ENCODE peak calls at places on chromosomes 11 and 22, in four cellular contexts. M is K562, X is A549, R is GM12878. P is an unnamed sample.

GRCh38 chr11:30292545-30292944 is 30.4 kb upstream of the ARL14EP start:
- DNase-seq in M (no peak), X (no peak), R (no peak), P (no peak)

GRCh38 chr11:66334605-66335442 is 1.4 kb downstream of the RIN1 start:
- DNase-seq in R (no peak), X (no peak), M (no peak), P (no peak)

GRCh38 chr11:57150454-57150917 is 31.3 kb upstream of the LRRC55 start:
- DNase-seq in R (no peak), X (no peak), M (peak), P (no peak)

GRCh38 chr22:21881841-21882753 is 14.7 kb upstream of the MAPK1 start:
- DNase-seq in R (no peak), X (no peak), M (peak), P (no peak)

GRCh38 chr11:79428406-79428805 is 12.4 kb downstream of the TENM4 start:
- DNase-seq in X (no peak), M (no peak), R (no peak), P (no peak)

GRCh38 chr11:118618115-118618990 is 10.9 kb downstream of the PHLDB1 start:
- DNase-seq in X (no peak), M (no peak), R (no peak), P (no peak)

GRCh38 chr11:91871791-91872190 is 352.8 kb upstream of the FAT3 start:
- DNase-seq in X (no peak), M (no peak), R (no peak), P (no peak)

GRCh38 chr11:86688398-86689179 is 16.2 kb upstream of the ME3 start:
- DNase-seq in M (no peak), R (peak), X (peak), P (no peak)

GRCh38 chr22:40397436-40397835 is 27.0 kb downstream of the SGSM3 start:
- DNase-seq in M (no peak), R (no peak), X (no peak), P (no peak)

GRCh38 chr11:70244698-70245097 is 25.8 kb upstream of the PPFIA1 start:
- DNase-seq in X (peak), M (no peak), R (no peak), P (no peak)

GRCh38 chr22:22006596-22006990 is 24.0 kb upstream of the TOP3B start:
- DNase-seq in X (no peak), R (no peak), M (no peak), P (no peak)

GRCh38 chr11:1113405-1114201 is 38.9 kb downstream of the MUC2 start:
- DNase-seq in X (no peak), R (no peak), M (peak), P (no peak)

GRCh38 chr22:37267661-37268413 is 14.5 kb upstream of the CYTH4 start:
- DNase-seq in M (no peak), R (no peak), X (no peak), P (no peak)

GRCh38 chr11:14376920-14377319 is 17.9 kb upstream of the RRAS2 start:
- DNase-seq in R (no peak), X (peak), M (no peak), P (no peak)

GRCh38 chr11:93857413-93858185 is 7.2 kb upstream of the VSTM5 start:
- DNase-seq in M (no peak), X (no peak), R (no peak), P (no peak)

GRCh38 chr11:67279589-67280340 is 9.3 kb upstream of the ANKRD13D start:
- DNase-seq in X (no peak), R (no peak), M (no peak), P (no peak)

GRCh38 chr11:124481365-124482323 is 36.1 kb upstream of the OR8B8 start:
- DNase-seq in R (no peak), X (peak), M (peak), P (no peak)

GRCh38 chr22:19991395-19991644 is 25.3 kb downstream of the ARVCF start:
- DNase-seq in M (no peak), X (no peak), R (no peak), P (no peak)

GRCh38 chr11:10375280-10376048 is 70.6 kb downstream of the ADM start:
- DNase-seq in R (no peak), M (no peak), X (no peak), P (no peak)

GRCh38 chr11:111528557-111528956 is 12.0 kb upstream of the LAYN start:
- DNase-seq in R (no peak), X (no peak), M (no peak), P (no peak)

GRCh38 chr11:111524056-111524455 is 9.5 kb downstream of the HOATZ start:
- DNase-seq in M (no peak), R (no peak), X (no peak), P (no peak)

GRCh38 chr11:111525456-111525855 is 10.9 kb downstream of the HOATZ start:
- DNase-seq in R (no peak), M (no peak), X (no peak), P (no peak)

GRCh38 chr11:111527279-111527678 is 12.7 kb downstream of the HOATZ start:
- DNase-seq in M (no peak), R (no peak), X (no peak), P (no peak)

GRCh38 chr11:111526501-111526900 is 11.9 kb downstream of the HOATZ start:
- DNase-seq in M (no peak), X (peak), R (no peak), P (no peak)
- TF ChIP-seq BHLHE40 in M (no peak), X (no peak), R (no peak), P (no peak)

DNA sequence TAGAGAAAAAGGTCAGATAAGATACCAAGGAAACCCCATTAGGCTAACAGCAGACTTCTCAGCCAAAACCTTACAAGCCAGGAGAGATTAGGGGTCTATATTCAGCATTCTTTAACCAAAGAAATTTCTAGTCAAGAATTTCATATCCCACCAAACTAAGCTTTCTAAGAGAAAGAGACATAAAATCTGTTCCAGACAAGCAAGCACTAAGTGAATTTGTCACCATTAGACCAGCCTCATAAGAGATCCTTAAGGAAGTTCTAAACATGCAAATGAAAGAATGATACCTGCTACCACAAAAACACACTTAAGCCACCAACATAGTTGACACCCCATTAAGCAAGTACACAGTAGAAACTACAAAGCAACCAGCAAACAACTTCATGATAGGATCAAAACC is 276.2 kb downstream of the C11orf87 start:
- DNase-seq in X (no peak), M (no peak), R (no peak), P (no peak)
- TF ChIP-seq BHLHE40 in X (no peak), M (no peak), R (no peak), P (no peak)

DNA sequence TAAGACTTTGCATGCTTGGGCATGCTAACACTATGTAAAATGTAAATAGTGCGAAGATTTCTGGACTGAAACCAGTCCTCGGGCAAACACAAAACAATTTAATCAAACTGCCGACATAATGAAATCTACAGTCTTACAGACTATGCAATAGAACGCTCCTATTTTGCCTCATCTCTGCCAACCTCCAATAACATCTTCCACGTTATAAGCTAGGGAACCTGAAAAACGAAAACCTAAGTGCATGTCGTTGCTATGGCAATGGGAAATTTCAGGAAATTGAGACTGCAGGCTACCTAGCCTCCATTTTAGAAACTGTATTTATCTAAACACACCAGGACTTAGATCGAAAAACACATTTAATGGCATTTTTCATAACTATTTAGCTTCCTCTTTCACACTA is 1.1 kb downstream of the CSTF3 start:
- DNase-seq in R (no peak), X (peak), M (no peak), P (no peak)
- TF ChIP-seq BHLHE40 in R (no peak), X (no peak), M (no peak), P (no peak)

GRCh38 chr11:73982595-73982989 is at the start of gene UCP2:
- DNase-seq in X (no peak), R (no peak), M (peak), P (peak)
- TF ChIP-seq BHLHE40 in X (no peak), R (no peak), M (no peak), P (no peak)

GRCh38 chr22:26245001-26245400 is 75.7 kb downstream of the SEZ6L start:
- DNase-seq in X (no peak), M (no peak), R (no peak), P (no peak)
- TF ChIP-seq BHLHE40 in X (no peak), M (no peak), R (no peak), P (no peak)

DNA sequence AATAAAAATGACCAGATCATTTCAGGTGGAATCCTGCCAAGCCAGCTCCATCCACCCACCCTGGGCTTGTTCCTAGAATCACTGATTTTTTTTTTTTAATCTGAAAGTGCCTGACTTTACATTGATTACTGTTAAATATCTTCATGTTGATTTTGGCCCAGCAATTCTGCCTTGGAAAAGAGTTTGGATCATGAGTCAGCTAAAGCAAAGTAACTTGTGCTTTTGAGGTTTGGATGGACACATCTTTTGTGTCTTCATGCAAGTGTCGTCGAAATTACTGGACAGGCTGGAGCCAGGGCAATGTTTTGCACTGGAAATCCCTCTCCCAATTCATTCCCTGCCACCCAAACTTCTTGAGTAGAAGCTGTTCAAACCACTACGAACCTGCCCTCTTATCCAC is 164.0 kb upstream of the SYT13 start:
- DNase-seq in X (no peak), R (no peak), M (no peak), P (no peak)
- TF ChIP-seq BHLHE40 in X (no peak), R (no peak), M (no peak), P (no peak)

DNA sequence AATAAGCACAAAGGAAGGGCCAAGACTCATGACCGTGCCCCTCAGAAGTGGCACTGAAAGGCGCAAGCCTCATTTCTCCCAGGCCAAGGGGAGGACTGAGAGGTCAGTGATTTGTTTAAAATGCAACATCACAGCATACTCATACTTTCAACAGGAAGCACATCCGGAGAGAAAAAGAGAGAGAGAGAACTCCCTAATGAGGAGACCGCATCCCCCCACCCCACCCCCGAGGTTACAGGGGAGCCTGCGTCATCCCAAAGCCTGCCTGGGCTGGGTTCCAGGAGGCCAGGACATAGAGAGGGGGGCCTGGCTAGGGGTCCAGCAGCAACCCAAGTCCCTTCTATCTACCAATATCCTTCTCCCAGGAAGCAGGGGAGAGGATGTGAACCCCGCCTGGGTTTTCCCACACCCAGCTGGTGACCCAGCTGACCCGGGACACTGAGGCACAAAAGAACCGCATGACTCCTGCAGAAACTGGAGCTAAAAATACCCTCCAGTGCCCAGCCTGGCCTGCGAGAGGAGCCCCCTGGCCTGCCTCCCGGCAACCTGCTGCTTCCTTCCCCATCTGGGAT is 3.8 kb downstream of the CSNK1E start:
- DNase-seq in X (peak), M (no peak), R (peak), P (no peak)
- TF ChIP-seq BHLHE40 in X (no peak), M (no peak), R (no peak), P (no peak)

DNA sequence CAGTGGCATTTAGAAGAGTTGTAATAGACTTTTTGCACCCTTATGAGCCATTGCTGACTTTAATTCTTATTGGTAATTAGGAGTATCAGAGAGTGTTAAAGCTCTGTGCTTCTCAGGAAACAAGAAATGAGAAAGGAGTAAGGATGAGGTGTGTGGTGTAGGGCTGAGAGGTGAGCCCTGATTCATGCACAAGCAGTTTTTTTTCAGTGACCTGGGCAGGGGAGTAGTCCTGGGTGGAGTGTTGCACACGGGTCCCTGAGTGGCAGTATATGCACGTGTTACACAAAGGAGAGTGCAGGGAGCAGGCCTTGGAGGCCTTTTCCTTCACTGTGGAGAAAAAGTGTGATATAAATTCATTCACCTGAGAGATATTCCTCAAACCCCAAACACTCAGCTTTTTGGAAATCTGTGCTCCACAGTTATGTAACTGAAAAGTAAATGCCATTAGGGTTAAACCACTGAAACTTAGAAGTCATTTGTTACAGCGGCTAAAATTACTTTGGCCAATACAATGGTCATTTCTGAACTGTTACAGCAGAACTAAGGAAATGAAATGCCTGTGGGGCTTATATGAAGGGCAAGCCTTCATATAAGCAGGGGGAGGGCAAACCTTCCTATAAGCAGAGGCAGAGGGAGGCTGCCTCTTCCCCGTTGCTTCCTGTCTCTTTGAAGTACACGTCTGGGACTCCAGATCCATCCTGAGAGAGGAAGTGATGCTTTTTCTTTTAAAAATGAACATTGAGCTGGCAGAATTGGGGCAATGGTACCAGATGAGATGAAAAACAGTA is 62.6 kb upstream of the OLFML1 start:
- DNase-seq in M (no peak), X (no peak), R (no peak), P (no peak)
- TF ChIP-seq BHLHE40 in M (no peak), X (no peak), R (peak), P (no peak)

DNA sequence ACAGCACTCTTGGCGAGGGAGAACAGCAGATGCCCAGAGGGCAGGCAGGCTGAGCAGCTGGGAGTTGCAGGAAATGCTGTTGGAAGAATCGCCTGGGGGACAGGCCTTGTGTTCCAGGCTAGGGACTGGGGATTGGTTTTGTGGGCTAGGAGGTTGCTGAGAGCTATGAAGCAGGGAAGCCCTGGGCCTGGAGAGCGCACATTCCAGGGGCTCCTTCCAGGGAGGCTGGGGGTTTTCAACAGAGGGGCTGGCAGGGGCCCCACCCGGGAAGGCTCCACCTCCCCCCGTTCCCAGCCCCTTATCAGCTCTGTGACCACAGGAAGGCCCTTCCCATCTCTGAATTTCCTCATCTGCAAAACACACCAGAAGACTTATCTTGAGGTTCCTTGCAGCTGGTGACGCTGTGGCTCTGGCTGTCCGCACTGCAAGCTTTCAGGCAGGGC is 21.7 kb downstream of the WNT11 start:
- DNase-seq in M (peak), R (no peak), X (no peak), P (no peak)
- TF ChIP-seq BHLHE40 in M (no peak), R (no peak), X (no peak), P (no peak)

P was measured in HEK293T.